ENCODE peak calls at places on chromosomes 4 and X, in ten cellular contexts. H, D, Z, Y, L, C, W, N, P and I are unnamed samples.

GRCh38 chr4:35125995-35126712 is 1118.2 kb downstream of the ARAP2 start:
- DNase-seq in H (no peak), D (no peak), Z (no peak), Y (no peak), L (no peak), C (no peak), W (no peak), N (no peak), P (no peak), I (no peak)

GRCh38 chr4:186190456-186191265 is 706 bp upstream of the CYP4V2 start:
- DNase-seq in H (peak), D (peak), Z (no peak), Y (peak), L (no peak), C (no peak), W (peak), N (peak), P (peak), I (peak)

GRCh38 chr4:38980903-38981676 is 51.1 kb downstream of the TMEM156 start:
- DNase-seq in H (peak), D (peak), Z (no peak), Y (no peak), L (no peak), C (peak), W (no peak), N (no peak), P (no peak), I (no peak)

GRCh38 chr4:7392438-7393374 is 42.0 kb downstream of the PSAPL1 start:
- DNase-seq in H (peak), D (peak), Z (no peak), Y (peak), L (peak), C (no peak), W (no peak), N (no peak), P (no peak), I (no peak)

GRCh38 chrX:138775501-138775900 is 64.0 kb upstream of the FGF13 start:
- DNase-seq in H (peak), D (peak), Z (peak), Y (no peak), L (no peak), C (no peak), W (no peak), N (no peak), P (no peak), I (no peak)

GRCh38 chrX:46561931-46562721 is 11.4 kb upstream of the CHST7 start:
- DNase-seq in H (no peak), D (no peak), Z (peak), Y (no peak), L (no peak), C (peak), W (no peak), N (no peak), P (no peak), I (no peak)

GRCh38 chr4:61440306-61440705 is 240.2 kb downstream of the ADGRL3 start:
- DNase-seq in H (no peak), D (no peak), Z (no peak), Y (no peak), L (no peak), C (no peak), W (no peak), N (no peak), P (no peak), I (no peak)

GRCh38 chrX:119095936-119096335 is 23.1 kb downstream of the CT47C1 start:
- DNase-seq in H (peak), D (no peak), Z (no peak), Y (no peak), L (no peak), C (no peak), W (no peak), N (no peak), P (no peak), I (no peak)

GRCh38 chr4:189385579-189385978 is 555.1 kb upstream of the FRG1 start:
- DNase-seq in H (no peak), D (no peak), Z (no peak), Y (no peak), L (no peak), C (no peak), W (no peak), N (no peak), P (no peak), I (no peak)

GRCh38 chr4:66855956-66856355 is 689.3 kb downstream of the CENPC start:
- DNase-seq in H (peak), D (peak), Z (no peak), Y (no peak), L (no peak), C (no peak), W (no peak), N (no peak), P (no peak), I (no peak)

GRCh38 chr4:11073621-11074051 is 355.1 kb downstream of the HS3ST1 start:
- DNase-seq in H (peak), D (peak), Z (no peak), Y (no peak), L (peak), C (no peak), W (no peak), N (no peak), P (no peak), I (no peak)

GRCh38 chr4:55819634-55820033 is at the start of gene EXOC1L:
- DNase-seq in H (peak), D (peak), Z (peak), Y (peak), L (no peak), C (no peak), W (no peak), N (no peak), P (no peak), I (no peak)

GRCh38 chrX:56066016-56066415 is 166.1 kb upstream of the KLF8 start:
- DNase-seq in H (no peak), D (no peak), Z (peak), Y (no peak), L (no peak), C (peak), W (no peak), N (no peak), P (no peak), I (no peak)

GRCh38 chr4:149248191-149248590 is 567.5 kb downstream of the IQCM start:
- DNase-seq in H (no peak), D (no peak), Z (no peak), Y (no peak), L (no peak), C (no peak), W (no peak), N (no peak), P (no peak), I (no peak)

GRCh38 chr4:142703694-142704309 is 142.3 kb downstream of the INPP4B start:
- DNase-seq in H (no peak), D (no peak), Z (no peak), Y (no peak), L (no peak), C (no peak), W (no peak), N (peak), P (no peak), I (no peak)

GRCh38 chr4:136690363-136690762 is 841.9 kb downstream of the PCDH18 start:
- DNase-seq in H (no peak), D (no peak), Z (no peak), Y (no peak), L (no peak), C (no peak), W (no peak), N (no peak), P (no peak), I (no peak)

GRCh38 chrX:25011589-25012432 is 4.0 kb downstream of the ARX start:
- DNase-seq in H (no peak), D (no peak), Z (no peak), Y (no peak), L (no peak), C (no peak), W (no peak), N (no peak), P (no peak), I (no peak)

GRCh38 chrX:1389181-1389992 is 2.5 kb downstream of the SLC25A6 start:
- DNase-seq in H (no peak), D (no peak), Z (no peak), Y (peak), L (no peak), C (no peak), W (peak), N (no peak), P (peak), I (peak)

GRCh38 chrX:119942831-119943184 is 743 bp downstream of the NKAP start:
- DNase-seq in H (no peak), D (no peak), Z (no peak), Y (no peak), L (no peak), C (no peak), W (no peak), N (no peak), P (no peak), I (no peak)

GRCh38 chrX:119272882-119273806 is 37.1 kb downstream of the PGRMC1 start:
- DNase-seq in H (peak), D (peak), Z (peak), Y (no peak), L (no peak), C (peak), W (peak), N (peak), P (peak), I (peak)

GRCh38 chr4:184280591-184281071 is 63.0 kb upstream of the ENPP6 start:
- DNase-seq in H (no peak), D (no peak), Z (peak), Y (no peak), L (no peak), C (peak), W (no peak), N (no peak), P (no peak), I (no peak)

GRCh38 chr4:6548201-6548881 is 26.6 kb upstream of the MAN2B2 start:
- DNase-seq in H (peak), D (peak), Z (no peak), Y (no peak), L (no peak), C (no peak), W (no peak), N (no peak), P (no peak), I (no peak)

GRCh38 chrX:27575565-27575964 is 14.6 kb upstream of the DCAF8L2 start:
- DNase-seq in H (no peak), D (peak), Z (no peak), Y (no peak), L (no peak), C (no peak), W (no peak), N (no peak), P (no peak), I (no peak)

GRCh38 chrX:23616361-23616760 is 50.9 kb upstream of the PRDX4 start:
- DNase-seq in H (peak), D (peak), Z (peak), Y (no peak), L (no peak), C (no peak), W (no peak), N (no peak), P (no peak), I (no peak)

GRCh38 chrX:112211459-112211858 is 128.9 kb upstream of the TRPC5 start:
- DNase-seq in H (no peak), D (no peak), Z (no peak), Y (no peak), L (no peak), C (no peak), W (no peak), N (no peak), P (no peak), I (no peak)

GRCh38 chr4:168751263-168752225 is 254.7 kb downstream of the PALLD start:
- DNase-seq in H (peak), D (peak), Z (no peak), Y (no peak), L (no peak), C (no peak), W (no peak), N (no peak), P (no peak), I (no peak)

GRCh38 chr4:61772116-61772515 is 572.0 kb downstream of the ADGRL3 start:
- DNase-seq in H (no peak), D (no peak), Z (no peak), Y (no peak), L (no peak), C (no peak), W (no peak), N (no peak), P (no peak), I (no peak)

GRCh38 chr4:98802673-98803286 is 126.2 kb downstream of the EIF4E start:
- DNase-seq in H (no peak), D (peak), Z (no peak), Y (no peak), L (no peak), C (no peak), W (no peak), N (no peak), P (no peak), I (no peak)

GRCh38 chr4:141890279-141890678 is 253.9 kb downstream of the IL15 start:
- DNase-seq in H (no peak), D (peak), Z (no peak), Y (no peak), L (no peak), C (no peak), W (no peak), N (no peak), P (no peak), I (no peak)

GRCh38 chr4:140702096-140702757 is 54.0 kb downstream of the TBC1D9 start:
- DNase-seq in H (no peak), D (no peak), Z (no peak), Y (no peak), L (no peak), C (no peak), W (no peak), N (no peak), P (no peak), I (no peak)

GRCh38 chrX:5051831-5052491 is 1176.7 kb downstream of the NLGN4X start:
- DNase-seq in H (peak), D (peak), Z (no peak), Y (no peak), L (no peak), C (no peak), W (no peak), N (no peak), P (no peak), I (no peak)

GRCh38 chr4:140266958-140267568 is 106.4 kb upstream of the SCOC start:
- DNase-seq in H (peak), D (no peak), Z (no peak), Y (no peak), L (no peak), C (no peak), W (no peak), N (no peak), P (no peak), I (no peak)

GRCh38 chr4:153179100-153179499 is 25.1 kb upstream of the TRIM2 start:
- DNase-seq in H (no peak), D (no peak), Z (no peak), Y (no peak), L (no peak), C (no peak), W (no peak), N (no peak), P (no peak), I (no peak)

GRCh38 chrX:47648376-47648775 is 2.0 kb downstream of the ELK1 start:
- DNase-seq in H (no peak), D (no peak), Z (no peak), Y (no peak), L (no peak), C (no peak), W (no peak), N (no peak), P (no peak), I (no peak)

GRCh38 chr4:34850983-34851382 is 1393.3 kb downstream of the ARAP2 start:
- DNase-seq in H (peak), D (no peak), Z (no peak), Y (no peak), L (no peak), C (no peak), W (no peak), N (no peak), P (no peak), I (no peak)

GRCh38 chr4:125243835-125244397 is 70.8 kb upstream of the FAT4 start:
- DNase-seq in H (no peak), D (peak), Z (no peak), Y (no peak), L (no peak), C (no peak), W (no peak), N (no peak), P (no peak), I (no peak)

GRCh38 chr4:87354168-87355102 is 31.8 kb upstream of the HSD17B13 start:
- DNase-seq in H (peak), D (peak), Z (no peak), Y (no peak), L (no peak), C (no peak), W (no peak), N (no peak), P (no peak), I (no peak)

GRCh38 chr4:87356832-87357526 is 34.0 kb downstream of the HSD17B11 start:
- DNase-seq in H (no peak), D (no peak), Z (no peak), Y (no peak), L (no peak), C (no peak), W (no peak), N (no peak), P (no peak), I (no peak)

GRCh38 chr4:87359258-87359657 is 31.7 kb downstream of the HSD17B11 start:
- DNase-seq in H (no peak), D (no peak), Z (no peak), Y (no peak), L (no peak), C (no peak), W (no peak), N (no peak), P (no peak), I (no peak)

GRCh38 chr4:87353592-87353991 is 30.9 kb upstream of the HSD17B13 start:
- DNase-seq in H (peak), D (peak), Z (peak), Y (peak), L (no peak), C (peak), W (no peak), N (peak), P (no peak), I (no peak)
- TF ChIP-seq CTCF in H (peak), D (peak), Z (peak), Y (no peak), L (peak), C (peak), W (no peak), N (peak), P (no peak), I (peak)

DNA sequence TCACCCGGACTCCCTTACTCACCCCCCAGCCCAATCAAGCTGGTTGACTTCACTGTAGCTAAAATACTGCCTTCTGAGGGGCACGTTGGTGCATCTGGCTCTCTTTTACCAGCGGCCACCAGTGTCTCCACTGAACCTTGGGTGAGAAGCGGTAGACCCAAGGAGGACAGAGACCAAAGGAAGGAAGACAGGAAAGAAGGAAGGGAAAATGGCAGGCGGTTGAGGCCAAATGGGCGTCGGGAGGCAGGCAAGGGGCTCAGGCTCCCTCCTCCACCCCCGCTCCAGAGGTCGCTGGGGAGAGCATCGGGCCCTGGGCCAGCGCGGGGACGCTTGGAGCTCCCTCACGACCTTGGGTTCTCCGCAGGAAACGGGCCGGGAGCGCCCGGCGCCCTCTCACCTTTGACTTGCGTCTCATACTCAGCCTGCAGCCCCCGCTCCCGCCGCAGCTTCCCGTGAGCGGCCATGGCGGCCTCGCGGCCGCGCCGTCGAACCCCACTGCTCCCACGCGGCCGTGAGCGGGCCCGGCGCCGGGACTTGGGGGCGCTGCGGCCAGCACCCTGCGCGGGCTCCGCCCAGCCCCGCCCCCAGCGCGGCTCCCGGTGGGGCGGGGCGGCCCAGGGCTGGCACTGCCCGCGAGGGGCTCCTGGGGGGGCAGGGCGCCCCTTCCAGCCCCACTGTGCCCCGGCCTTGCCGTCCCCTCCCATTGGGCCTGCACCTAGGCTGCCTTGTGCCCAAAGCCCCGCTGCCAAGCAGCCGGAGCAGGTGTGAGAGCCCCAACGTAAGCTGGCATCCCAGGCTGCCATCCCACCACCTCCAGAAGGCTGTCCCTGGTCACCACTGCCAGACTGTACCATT is at the start of gene ARHGAP4:
- DNase-seq in H (no peak), D (no peak), Z (peak), Y (no peak), L (no peak), C (peak), W (peak), N (peak), P (peak), I (peak)
- TF ChIP-seq CTCF in H (no peak), D (no peak), Z (no peak), Y (no peak), L (no peak), C (no peak), W (no peak), N (no peak), P (no peak), I (no peak)

GRCh38 chr4:113673450-113673849 is 88.1 kb downstream of the CAMK2D start:
- DNase-seq in H (peak), D (no peak), Z (peak), Y (no peak), L (no peak), C (no peak), W (no peak), N (no peak), P (peak), I (peak)
- TF ChIP-seq CTCF in H (no peak), D (no peak), Z (no peak), Y (no peak), L (no peak), C (peak), W (no peak), N (no peak), P (no peak), I (no peak)

DNA sequence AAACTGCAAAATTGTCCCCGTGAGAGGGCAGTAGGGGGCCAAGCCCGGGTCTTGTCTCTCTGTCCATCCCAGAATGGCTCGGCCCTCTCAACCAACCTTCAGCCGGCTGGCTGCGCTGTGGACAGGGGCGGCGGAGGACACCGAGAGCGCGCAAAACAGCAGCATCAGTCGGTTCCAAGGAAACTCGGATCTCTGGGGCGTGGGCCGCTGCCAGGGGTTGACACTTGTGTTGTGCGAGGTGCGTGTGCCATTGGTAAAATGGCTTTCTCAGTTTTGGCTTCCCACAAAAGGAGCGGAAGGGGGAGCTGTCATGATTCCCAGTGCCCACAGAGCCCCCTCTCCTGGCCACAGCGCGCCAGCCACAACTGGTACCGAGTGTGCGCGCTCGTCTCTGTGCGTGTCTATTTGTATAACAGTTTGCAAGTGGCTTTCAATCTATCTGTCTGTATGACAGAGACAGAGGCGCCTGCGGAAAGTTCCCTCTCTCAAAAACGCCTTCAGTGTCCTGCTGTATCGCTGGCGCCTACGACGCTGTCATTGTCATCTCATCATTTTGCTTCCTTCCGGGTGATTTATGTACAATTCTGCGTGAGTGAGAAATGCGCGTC is 1.9 kb downstream of the DKK2 start:
- DNase-seq in H (peak), D (no peak), Z (no peak), Y (peak), L (peak), C (no peak), W (peak), N (no peak), P (no peak), I (no peak)
- TF ChIP-seq CTCF in H (peak), D (no peak), Z (no peak), Y (no peak), L (no peak), C (peak), W (no peak), N (no peak), P (no peak), I (no peak)

GRCh38 chrX:66007851-66008250 is 32.0 kb downstream of the VSIG4 start:
- DNase-seq in H (no peak), D (no peak), Z (no peak), Y (no peak), L (no peak), C (no peak), W (no peak), N (no peak), P (no peak), I (no peak)
- TF ChIP-seq CTCF in H (no peak), D (no peak), Z (no peak), Y (no peak), L (no peak), C (no peak), W (no peak), N (no peak), P (no peak), I (no peak)

GRCh38 chrX:103248553-103248952 is 6.4 kb downstream of the TCEAL8 start:
- DNase-seq in H (peak), D (peak), Z (peak), Y (no peak), L (no peak), C (no peak), W (no peak), N (no peak), P (no peak), I (no peak)
- TF ChIP-seq CTCF in H (peak), D (peak), Z (peak), Y (peak), L (peak), C (peak), W (no peak), N (peak), P (no peak), I (peak)

DNA sequence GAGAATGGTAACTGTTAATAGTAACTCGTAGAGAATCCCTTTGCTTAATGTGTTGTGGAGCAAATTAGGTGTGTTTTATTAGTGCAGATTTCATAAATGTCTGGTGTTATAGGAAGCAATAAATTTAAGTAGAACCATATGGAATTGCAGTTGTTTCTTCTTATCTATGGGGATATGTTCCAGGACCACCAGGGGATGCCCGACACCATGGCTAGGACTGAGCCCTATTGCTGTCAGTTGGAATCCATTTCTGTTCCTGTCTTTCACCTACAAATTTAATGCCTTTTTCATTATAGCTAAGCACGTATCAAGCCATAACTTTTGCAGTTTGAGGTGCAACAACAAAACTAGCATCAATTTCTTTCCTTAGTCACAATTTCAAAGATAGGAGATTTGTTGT is 72.5 kb downstream of the DDIT4L start:
- DNase-seq in H (no peak), D (no peak), Z (no peak), Y (no peak), L (no peak), C (no peak), W (no peak), N (no peak), P (no peak), I (no peak)
- TF ChIP-seq CTCF in H (peak), D (no peak), Z (no peak), Y (no peak), L (no peak), C (no peak), W (no peak), N (no peak), P (no peak), I (no peak)